ENCODE peak calls at places on chromosome 15, in seven cellular contexts. P, K, G, H, U, N and O are unnamed samples.

GRCh38 chr15:100968043-100968966 is 49.1 kb downstream of the LRRK1 start:
- DNase-seq in P (no peak), K (no peak), G (peak; percentile 1), H (peak; percentile 67), U (no peak), N (peak; percentile 50), O (no peak)

GRCh38 chr15:76197703-76198455 is 113.4 kb downstream of the ETFA start:
- DNase-seq in P (no peak), K (no peak), G (peak; percentile 89), H (peak; percentile 29), U (no peak), N (no peak), O (peak; percentile 97)

GRCh38 chr15:29680806-29681485 is 141.3 kb downstream of the TJP1 start:
- DNase-seq in P (no peak), K (no peak), G (no peak), H (no peak), U (no peak), N (no peak), O (no peak)

GRCh38 chr15:33467816-33468163 is 157.0 kb downstream of the RYR3 start:
- DNase-seq in P (no peak), K (no peak), G (no peak), H (no peak), U (no peak), N (no peak), O (no peak)

GRCh38 chr15:74792227-74793016 is 10.5 kb downstream of the CSK start:
- DNase-seq in P (no peak), K (no peak), G (no peak), H (no peak), U (no peak), N (no peak), O (no peak)

GRCh38 chr15:26134152-26134551 is 271.0 kb upstream of the ATP10A start:
- DNase-seq in P (no peak), K (no peak), G (no peak), H (no peak), U (no peak), N (no peak), O (no peak)

GRCh38 chr15:66635006-66635405 is 67.0 kb upstream of the SMAD6 start:
- DNase-seq in P (no peak), K (no peak), G (no peak), H (no peak), U (no peak), N (no peak), O (no peak)

GRCh38 chr15:85500060-85500708 is 119.8 kb downstream of the AKAP13 start:
- DNase-seq in P (no peak), K (no peak), G (no peak), H (no peak), U (no peak), N (no peak), O (no peak)

GRCh38 chr15:77582763-77583162 is 49.9 kb downstream of the LINGO1 start:
- DNase-seq in P (no peak), K (peak; percentile 42), G (no peak), H (no peak), U (no peak), N (no peak), O (no peak)

GRCh38 chr15:64247535-64247905 is 84.7 kb upstream of the PPIB start:
- DNase-seq in P (no peak), K (no peak), G (no peak), H (no peak), U (no peak), N (no peak), O (no peak)

GRCh38 chr15:43518073-43518761 is 809 bp downstream of the MAP1A start:
- DNase-seq in P (no peak), K (peak; percentile 40), G (no peak), H (peak; percentile 71), U (no peak), N (peak; percentile 41), O (no peak)

GRCh38 chr15:34365073-34365825 is 1.7 kb downstream of the LPCAT4 start:
- DNase-seq in P (no peak), K (no peak), G (no peak), H (peak; percentile 21), U (no peak), N (no peak), O (no peak)

GRCh38 chr15:44215594-44215993 is 20.5 kb upstream of the FRMD5 start:
- DNase-seq in P (no peak), K (no peak), G (peak; percentile 72), H (peak; percentile 92), U (no peak), N (peak; percentile 79), O (peak; percentile 75)

GRCh38 chr15:28886431-28887343 is 913 bp downstream of the APBA2 start:
- DNase-seq in P (no peak), K (no peak), G (no peak), H (peak; percentile 43), U (no peak), N (no peak), O (no peak)

GRCh38 chr15:49439678-49440375 is 16.8 kb downstream of the FGF7 start:
- DNase-seq in P (no peak), K (no peak), G (no peak), H (peak; percentile 41), U (no peak), N (no peak), O (no peak)

GRCh38 chr15:52281085-52282035 is 14.2 kb downstream of the MYO5C start:
- DNase-seq in P (no peak), K (no peak), G (no peak), H (no peak), U (no peak), N (no peak), O (no peak)

GRCh38 chr15:68658151-68658550 is 79.4 kb downstream of the CORO2B start:
- DNase-seq in P (no peak), K (no peak), G (no peak), H (no peak), U (no peak), N (no peak), O (peak; percentile 51)

GRCh38 chr15:36106640-36107335 is 472.6 kb upstream of the CDIN1 start:
- DNase-seq in P (no peak), K (no peak), G (no peak), H (peak; percentile 23), U (no peak), N (peak; percentile 45), O (no peak)

GRCh38 chr15:67504796-67505195 is 16.1 kb upstream of the C15orf61 start:
- DNase-seq in P (peak; percentile 20), K (no peak), G (peak; percentile 48), H (no peak), U (no peak), N (peak; percentile 71), O (no peak)

GRCh38 chr15:92383528-92384326 is 10.0 kb upstream of the ST8SIA2 start:
- DNase-seq in P (no peak), K (peak; percentile 66), G (peak; percentile 42), H (no peak), U (no peak), N (peak; percentile 43), O (no peak)

GRCh38 chr15:72579814-72580213 is 74.7 kb upstream of the GOLGA6B start:
- DNase-seq in P (no peak), K (no peak), G (no peak), H (no peak), U (no peak), N (no peak), O (no peak)

GRCh38 chr15:34084086-34084485 is 17.6 kb downstream of the EMC7 start:
- DNase-seq in P (peak; percentile 26), K (no peak), G (peak; percentile 88), H (peak; percentile 35), U (no peak), N (peak; percentile 86), O (peak; percentile 87)

GRCh38 chr15:41790756-41791546 is 16.7 kb downstream of the MAPKBP1 start:
- DNase-seq in P (peak; percentile 36), K (no peak), G (peak; percentile 58), H (peak; percentile 88), U (no peak), N (peak; percentile 50), O (peak; percentile 27)

GRCh38 chr15:67035886-67036285 is 29.5 kb upstream of the SMAD3 start:
- DNase-seq in P (no peak), K (no peak), G (no peak), H (no peak), U (no peak), N (peak; percentile 58), O (no peak)

GRCh38 chr15:63061971-63062370 is 19.4 kb downstream of the TPM1 start:
- DNase-seq in P (no peak), K (no peak), G (no peak), H (no peak), U (no peak), N (no peak), O (no peak)

GRCh38 chr15:32853667-32854066 is 135.9 kb downstream of the GREM1 start:
- DNase-seq in P (no peak), K (no peak), G (no peak), H (no peak), U (no peak), N (no peak), O (no peak)

GRCh38 chr15:41779662-41780157 is 5.4 kb downstream of the MAPKBP1 start:
- DNase-seq in P (no peak), K (no peak), G (no peak), H (no peak), U (no peak), N (no peak), O (peak; percentile 14)

GRCh38 chr15:78715930-78716329 is 74.9 kb upstream of the CHRNB4 start:
- DNase-seq in P (no peak), K (no peak), G (peak; percentile 80), H (no peak), U (no peak), N (no peak), O (peak; percentile 39)

GRCh38 chr15:66931768-66932633 is 133.4 kb upstream of the SMAD3 start:
- DNase-seq in P (no peak), K (no peak), G (peak; percentile 75), H (peak; percentile 80), U (no peak), N (peak; percentile 58), O (peak; percentile 85)

GRCh38 chr15:44023176-44023575 is 171.9 kb downstream of the FRMD5 start:
- DNase-seq in P (no peak), K (no peak), G (peak; percentile 18), H (no peak), U (no peak), N (no peak), O (no peak)

GRCh38 chr15:82914396-82914795 is 38.1 kb downstream of the HOMER2 start:
- DNase-seq in P (no peak), K (no peak), G (no peak), H (no peak), U (no peak), N (no peak), O (no peak)

GRCh38 chr15:40787344-40787841 is 17.6 kb downstream of the C15orf62 start:
- DNase-seq in P (no peak), K (no peak), G (peak; percentile 98), H (peak; percentile 93), U (peak; percentile 24), N (peak; percentile 63), O (peak; percentile 54)

GRCh38 chr15:47715402-47715801 is 1.9 kb upstream of the SEMA6D start:
- DNase-seq in P (no peak), K (no peak), G (no peak), H (no peak), U (no peak), N (no peak), O (no peak)

GRCh38 chr15:61951949-61952348 is 108.3 kb downstream of the VPS13C start:
- DNase-seq in P (no peak), K (no peak), G (peak; percentile 17), H (peak; percentile 81), U (no peak), N (no peak), O (no peak)